ENCODE peak calls at places on chromosome 3, in five cellular contexts. L, D, P, B and H are unnamed samples.

GRCh38 chr3:113746955-113747718 is at the start of gene ATP6V1A:
- DNase-seq in L (peak; percentile 74), D (peak; percentile 76), P (no peak), B (peak; percentile 73), H (peak; percentile 11)

GRCh38 chr3:35664460-35664919 is 25.2 kb downstream of the ARPP21 start:
- DNase-seq in L (no peak), D (peak; percentile 79), P (no peak), B (no peak), H (no peak)

GRCh38 chr3:114242947-114243346 is 5.6 kb upstream of the ZNF80 start:
- DNase-seq in L (no peak), D (no peak), P (no peak), B (no peak), H (no peak)

GRCh38 chr3:153259956-153260355 is 97.9 kb downstream of the RAP2B start:
- DNase-seq in L (no peak), D (no peak), P (no peak), B (no peak), H (no peak)

GRCh38 chr3:49132437-49133225 is at the start of gene LAMB2:
- DNase-seq in L (no peak), D (peak; percentile 83), P (no peak), B (no peak), H (peak; percentile 79)

GRCh38 chr3:174783502-174783901 is 75.6 kb upstream of the NAALADL2 start:
- DNase-seq in L (no peak), D (no peak), P (no peak), B (no peak), H (no peak)

GRCh38 chr3:159776779-159777178 is 211.9 kb upstream of the IL12A start:
- DNase-seq in L (no peak), D (peak; percentile 51), P (no peak), B (no peak), H (no peak)

GRCh38 chr3:17553080-17553479 is 189.4 kb downstream of the TBC1D5 start:
- DNase-seq in L (no peak), D (no peak), P (no peak), B (no peak), H (no peak)

GRCh38 chr3:164208026-164208425 is 870.3 kb downstream of the SI start:
- DNase-seq in L (no peak), D (no peak), P (no peak), B (no peak), H (no peak)